ENCODE peak calls at places on chromosomes 4 and X, in four cellular contexts. Q, D, C and M are unnamed samples.

GRCh38 chrX:16212436-16212835 is 45.2 kb downstream of the MAGEB17 start:
- DNase-seq in Q (no peak), D (peak), C (peak), M (no peak)

GRCh38 chr4:54187148-54187547 is 41.9 kb upstream of the PDGFRA start:
- DNase-seq in D (no peak), C (no peak), Q (no peak), M (no peak)

GRCh38 chr4:159070742-159071141 is 32.1 kb upstream of the RAPGEF2 start:
- DNase-seq in Q (no peak), D (peak), C (no peak), M (no peak)

GRCh38 chr4:168528131-168528949 is 31.5 kb downstream of the PALLD start:
- DNase-seq in C (no peak), D (peak), Q (no peak), M (no peak)

GRCh38 chr4:164571593-164572385 is 182.1 kb upstream of the SMIM31 start:
- DNase-seq in Q (no peak), D (peak), C (no peak), M (no peak)

GRCh38 chrX:9117851-9118250 is 83.9 kb upstream of the FAM9B start:
- DNase-seq in C (no peak), D (no peak), Q (no peak), M (no peak)

GRCh38 chr4:132218406-132218805 is 930.7 kb upstream of the PCDH10 start:
- DNase-seq in C (no peak), D (no peak), Q (no peak), M (no peak)

GRCh38 chr4:97994765-97995465 is 148.4 kb downstream of the STPG2 start:
- DNase-seq in Q (no peak), D (no peak), C (no peak), M (no peak)

GRCh38 chr4:134144337-134144736 is 57.3 kb downstream of the PABPC4L start:
- DNase-seq in D (no peak), C (no peak), Q (no peak), M (no peak)

GRCh38 chr4:103887191-103887590 is 167.4 kb upstream of the TACR3 start:
- DNase-seq in C (peak), D (no peak), Q (no peak), M (no peak)

GRCh38 chrX:13059269-13059668 is 14.8 kb upstream of the FAM9C start:
- DNase-seq in Q (no peak), D (no peak), C (no peak), M (peak)

GRCh38 chr4:8840816-8841455 is 30.7 kb downstream of the HMX1 start:
- DNase-seq in C (no peak), Q (no peak), D (no peak), M (no peak)

GRCh38 chr4:184384056-184384809 is 90.1 kb downstream of the IRF2 start:
- DNase-seq in C (peak), D (peak), Q (no peak), M (no peak)

GRCh38 chr4:28254003-28254402 is 1393.4 kb downstream of the STIM2 start:
- DNase-seq in D (no peak), Q (no peak), C (no peak), M (no peak)

GRCh38 chr4:12852338-12853307 is 631.5 kb downstream of the RAB28 start:
- DNase-seq in C (peak), D (peak), Q (no peak), M (peak)

GRCh38 chr4:139655116-139655515 is 10.5 kb upstream of the MGST2 start:
- DNase-seq in D (peak), Q (no peak), C (peak), M (no peak)

GRCh38 chr4:115323106-115323684 is 209.8 kb upstream of the NDST4 start:
- DNase-seq in Q (no peak), C (peak), D (peak), M (no peak)

GRCh38 chrX:69097451-69098236 is 67.6 kb downstream of the PJA1 start:
- DNase-seq in C (no peak), Q (no peak), D (no peak), M (no peak)

GRCh38 chrX:2819345-2820130 is 9.2 kb upstream of the GYG2 start:
- DNase-seq in D (peak), Q (no peak), C (peak), M (no peak)

GRCh38 chrX:107014927-107015326 is 14.9 kb upstream of the MORC4 start:
- DNase-seq in C (no peak), Q (no peak), D (no peak), M (no peak)